ENCODE peak calls at places on chromosomes 16 and 17, in eight cellular contexts. X is ovary, O is AG04450, C is right lobe of liver, J is cardiac muscle cell, B is Panc1, D is heart right ventricle, Z is breast epithelium. N is an unnamed sample.

GRCh38 chr16:79612207-79612606 is 11.7 kb upstream of the MAF start:
- DNase-seq in O (no peak), B (no peak), D (no peak), C (no peak), X (no peak), J (no peak), Z (no peak), N (no peak)

GRCh38 chr17:42365136-42365535 is 23.1 kb downstream of the STAT3 start:
- DNase-seq in J (peak; percentile 84), Z (no peak), X (no peak), B (no peak), O (no peak), C (no peak), D (no peak), N (no peak)

GRCh38 chr16:23134274-23134673 is 15.0 kb downstream of the USP31 start:
- DNase-seq in X (peak; percentile 12), B (no peak), D (peak; percentile 67), J (peak; percentile 72), O (no peak), C (peak; percentile 81), Z (no peak), N (no peak)

GRCh38 chr16:89572042-89572441 is 3.5 kb upstream of the CPNE7 start:
- DNase-seq in Z (no peak), O (no peak), J (no peak), D (no peak), X (no peak), C (no peak), B (no peak), N (no peak)

GRCh38 chr16:12819126-12820117 is 15.7 kb upstream of the CPPED1 start:
- DNase-seq in C (peak; percentile 75), O (no peak), J (peak; percentile 64), Z (peak; percentile 59), B (peak; percentile 8), X (no peak), D (peak; percentile 59), N (peak; percentile 87)

GRCh38 chr16:84266451-84266850 is 26.6 kb upstream of the KCNG4 start:
- DNase-seq in O (no peak), B (no peak), Z (no peak), X (no peak), J (peak; percentile 76), C (peak; percentile 87), D (peak; percentile 30), N (peak; percentile 88)

GRCh38 chr16:1771072-1771863 is at the start of gene NME3:
- DNase-seq in O (no peak), J (peak; percentile 71), Z (peak; percentile 79), B (no peak), C (peak; percentile 86), X (peak; percentile 67), D (peak; percentile 77), N (peak; percentile 77)

GRCh38 chr17:42414782-42415409 is 8.2 kb downstream of the CAVIN1 start:
- DNase-seq in X (no peak), Z (no peak), J (no peak), B (no peak), C (no peak), O (no peak), D (no peak), N (no peak)

GRCh38 chr16:77117687-77118086 is 73.3 kb upstream of the MON1B start:
- DNase-seq in J (no peak), B (no peak), X (no peak), Z (no peak), D (no peak), O (no peak), C (no peak), N (no peak)

GRCh38 chr17:70021726-70022125 is 53.3 kb upstream of the KCNJ16 start:
- DNase-seq in D (no peak), X (no peak), Z (no peak), B (no peak), C (no peak), O (no peak), J (no peak), N (no peak)

GRCh38 chr17:39152134-39152884 is 872 bp upstream of the PLXDC1 start:
- DNase-seq in B (no peak), X (peak; percentile 64), C (no peak), Z (no peak), O (no peak), D (peak; percentile 53), J (no peak), N (peak; percentile 83)

GRCh38 chr16:13176711-13177110 is 275.3 kb downstream of the SHISA9 start:
- DNase-seq in D (no peak), Z (no peak), C (no peak), J (no peak), O (no peak), X (no peak), B (no peak), N (no peak)

GRCh38 chr16:57004387-57005250 is 15.3 kb downstream of the NLRC5 start:
- DNase-seq in O (no peak), C (no peak), D (no peak), B (no peak), X (no peak), J (no peak), Z (no peak), N (no peak)

GRCh38 chr16:79146-80054 is 1.4 kb downstream of the MPG start:
- DNase-seq in D (no peak), O (no peak), Z (no peak), C (no peak), B (no peak), J (peak; percentile 30), X (no peak), N (no peak)

GRCh38 chr17:43779145-43780125 is 658 bp upstream of the DUSP3 start:
- DNase-seq in Z (no peak), J (no peak), X (no peak), C (no peak), D (no peak), O (no peak), B (no peak), N (peak; percentile 82)

GRCh38 chr17:21396237-21396636 is 20.1 kb downstream of the KCNJ12 start:
- DNase-seq in O (no peak), X (no peak), D (no peak), B (no peak), J (no peak), Z (no peak), C (no peak), N (no peak)

GRCh38 chr17:41894791-41895331 is 23.9 kb downstream of the ACLY start:
- DNase-seq in O (peak; percentile 67), J (peak; percentile 63), X (peak; percentile 21), C (peak; percentile 64), D (no peak), B (no peak), Z (no peak), N (no peak)

GRCh38 chr17:79993390-79994221 is 42.1 kb downstream of the TBC1D16 start:
- DNase-seq in B (no peak), O (peak; percentile 84), C (peak; percentile 92), Z (peak; percentile 80), D (peak; percentile 70), J (peak; percentile 94), X (peak; percentile 93), N (peak; percentile 64)

GRCh38 chr16:49834496-49835009 is 21.4 kb downstream of the ZNF423 start:
- DNase-seq in Z (no peak), D (peak; percentile 64), J (peak; percentile 79), X (peak; percentile 75), O (no peak), C (no peak), B (no peak), N (peak; percentile 93)

GRCh38 chr16:78684040-78684611 is 584.7 kb downstream of the WWOX start:
- DNase-seq in C (no peak), D (peak; percentile 54), J (peak; percentile 97), O (no peak), B (no peak), X (peak; percentile 55), Z (no peak), N (no peak)

GRCh38 chr16:4968879-4969278 is 10.7 kb downstream of the SEC14L5 start:
- DNase-seq in X (no peak), J (no peak), Z (no peak), B (no peak), D (no peak), C (no peak), O (no peak), N (no peak)

GRCh38 chr16:3498988-3499387 is 1.8 kb upstream of the CLUAP1 start:
- DNase-seq in Z (peak; percentile 36), B (no peak), D (no peak), C (no peak), X (no peak), O (no peak), J (no peak), N (no peak)
- H3K27ac ChIP-seq in Z (no peak overlapping the region), B (no peak overlapping the region), D (no peak overlapping the region), C (no peak overlapping the region), X (no peak overlapping the region), O (no peak overlapping the region), J (no peak overlapping the region), N (no peak overlapping the region)

DNA sequence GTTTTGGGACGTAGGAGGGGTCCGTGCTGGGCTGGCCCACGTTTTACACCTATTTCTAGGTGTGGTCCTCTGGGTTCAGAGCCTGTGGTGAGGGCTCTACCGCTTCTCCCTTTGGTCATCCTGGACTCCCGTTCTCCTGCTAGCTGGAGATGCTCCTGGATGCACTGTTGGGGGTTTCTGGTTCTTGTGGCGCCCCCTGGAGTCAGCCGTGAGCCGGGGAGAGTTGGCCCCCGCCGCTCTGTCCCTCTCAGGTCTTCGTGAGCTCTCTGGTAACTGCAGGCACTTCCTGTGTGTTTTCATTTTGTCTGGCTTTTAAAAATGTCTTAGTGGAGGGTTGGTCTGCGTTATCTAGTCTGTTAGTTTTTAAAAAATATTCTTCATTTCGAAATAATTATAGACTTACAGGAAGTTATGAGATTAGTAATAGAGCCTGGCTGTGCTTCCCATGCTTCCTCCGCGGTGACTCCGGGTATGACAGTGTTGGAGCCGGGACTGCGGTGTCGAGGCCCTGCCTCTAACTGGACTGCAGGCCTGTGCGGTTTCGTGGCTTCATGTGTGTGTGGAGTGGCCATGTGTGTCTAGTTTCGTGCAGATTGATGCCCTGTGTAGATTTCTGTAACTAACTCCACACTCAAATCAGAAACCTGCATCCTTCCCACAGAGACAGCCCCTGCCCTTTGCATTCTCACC is 78.0 kb upstream of the ZNF750 start:
- DNase-seq in C (no peak), X (no peak), B (no peak), O (no peak), Z (no peak), J (peak; percentile 52), D (no peak), N (peak; percentile 56)
- TF ChIP-seq CTCF in C (peak; percentile 24), X (no peak), B (no peak), O (peak; percentile 43), Z (no peak), J (peak; percentile 58), D (peak; percentile 59), N (peak; percentile 68)

DNA sequence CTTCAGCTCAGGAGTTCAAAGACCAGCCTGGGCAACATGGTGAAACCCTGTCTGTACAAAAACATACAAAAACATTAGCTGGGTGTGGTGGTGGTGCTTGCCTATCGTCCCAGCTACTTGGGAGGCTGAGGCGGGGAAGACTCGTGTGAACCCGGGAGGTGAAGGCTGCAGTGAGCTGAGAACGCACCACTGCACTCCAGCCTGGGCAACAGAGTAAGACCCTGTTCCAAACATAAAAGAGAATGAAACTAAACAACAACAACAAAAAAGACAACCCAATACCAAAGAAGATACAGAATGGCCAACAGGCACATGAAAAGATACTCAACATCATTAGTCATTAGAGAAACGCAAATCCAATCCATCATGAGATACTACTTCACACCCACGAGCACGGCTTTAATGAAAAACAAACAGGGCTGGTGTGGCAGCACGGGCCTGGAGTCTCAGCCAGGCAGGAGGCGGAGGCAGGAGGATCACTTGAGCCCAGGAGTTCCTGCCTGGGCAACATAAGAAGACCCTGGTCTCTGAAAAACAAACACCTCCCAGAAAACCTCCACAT is 7.4 kb upstream of the SLC16A3 start:
- DNase-seq in X (no peak), C (no peak), J (no peak), O (no peak), B (no peak), D (no peak), Z (no peak), N (no peak)
- H3K4me3 ChIP-seq in X (no peak overlapping the region), C (no peak overlapping the region), J (no peak overlapping the region), O (no peak overlapping the region), B (no peak overlapping the region), D (no peak overlapping the region), Z (no peak overlapping the region), N (no peak overlapping the region)

GRCh38 chr17:37786481-37786880 is 41.6 kb upstream of the HNF1B start:
- DNase-seq in D (no peak), J (no peak), B (no peak), Z (no peak), X (no peak), O (no peak), C (no peak), N (no peak)
- H3K27ac ChIP-seq in D (no peak overlapping the region), J (no peak overlapping the region), B (no peak overlapping the region), Z (no peak overlapping the region), X (no peak overlapping the region), O (no peak overlapping the region), C (no peak overlapping the region), N (no peak overlapping the region)